ENCODE peak calls at places on chromosomes 5 and 9, in four cellular contexts. I, F, X and B are unnamed samples.

GRCh38 chr9:6646028-6646636 is 603 bp upstream of the GLDC start:
- DNase-seq in F (no peak), I (no peak), X (no peak), B (no peak)

GRCh38 chr5:14593326-14594036 is 11.9 kb downstream of the OTULINL start:
- DNase-seq in F (no peak), X (no peak), I (peak; percentile 52), B (no peak)

GRCh38 chr5:143826909-143827514 is 15.1 kb downstream of the HMHB1 start:
- DNase-seq in I (peak; percentile 6), F (no peak), X (no peak), B (no peak)

GRCh38 chr9:9790216-9790872 is 822.5 kb downstream of the PTPRD start:
- DNase-seq in I (no peak), F (no peak), X (no peak), B (peak; percentile 89)

GRCh38 chr9:94913550-94913949 is 187.1 kb downstream of the AOPEP start:
- DNase-seq in I (no peak), X (no peak), F (no peak), B (no peak)

GRCh38 chr9:110847661-110848060 is 179.1 kb downstream of the MUSK start:
- DNase-seq in I (peak; percentile 16), F (no peak), X (no peak), B (no peak)

GRCh38 chr9:18489861-18490260 is 15.9 kb downstream of the ADAMTSL1 start:
- DNase-seq in I (peak; percentile 83), F (no peak), X (no peak), B (no peak)

GRCh38 chr5:55172051-55172899 is 702 bp downstream of the CDC20B start:
- DNase-seq in X (peak; percentile 74), I (peak; percentile 56), F (peak; percentile 85), B (peak; percentile 85)

GRCh38 chr5:135569755-135570452 is 8.9 kb downstream of the CXCL14 start:
- DNase-seq in I (peak; percentile 14), X (no peak), F (peak; percentile 51), B (peak; percentile 19)

GRCh38 chr5:135337064-135337463 is 62.0 kb downstream of the MACROH2A1 start:
- DNase-seq in X (no peak), I (no peak), F (no peak), B (no peak)

GRCh38 chr9:123517512-123517911 is 161.5 kb downstream of the CRB2 start:
- DNase-seq in F (no peak), X (no peak), I (no peak), B (no peak)

GRCh38 chr5:74954919-74955318 is 88.7 kb upstream of the FAM169A start:
- DNase-seq in F (no peak), X (no peak), I (peak; percentile 63), B (no peak)

GRCh38 chr9:77019810-77020437 is 469 bp downstream of the FOXB2 start:
- DNase-seq in F (no peak), I (no peak), X (no peak), B (no peak)

GRCh38 chr9:122402403-122403268 is 31.8 kb downstream of the PTGS1 start:
- DNase-seq in I (peak; percentile 96), F (peak; percentile 96), X (no peak), B (no peak)

GRCh38 chr5:165996484-165996883 is 2295.0 kb upstream of the WWC1 start:
- DNase-seq in X (no peak), I (no peak), F (no peak), B (no peak)

GRCh38 chr5:165783024-165783423 is 2277.6 kb downstream of the MAT2B start:
- DNase-seq in F (no peak), I (no peak), X (no peak), B (no peak)

GRCh38 chr5:80963966-80964481 is 3.9 kb downstream of the RASGRF2 start:
- DNase-seq in X (no peak), F (no peak), I (peak; percentile 72), B (no peak)

DNA sequence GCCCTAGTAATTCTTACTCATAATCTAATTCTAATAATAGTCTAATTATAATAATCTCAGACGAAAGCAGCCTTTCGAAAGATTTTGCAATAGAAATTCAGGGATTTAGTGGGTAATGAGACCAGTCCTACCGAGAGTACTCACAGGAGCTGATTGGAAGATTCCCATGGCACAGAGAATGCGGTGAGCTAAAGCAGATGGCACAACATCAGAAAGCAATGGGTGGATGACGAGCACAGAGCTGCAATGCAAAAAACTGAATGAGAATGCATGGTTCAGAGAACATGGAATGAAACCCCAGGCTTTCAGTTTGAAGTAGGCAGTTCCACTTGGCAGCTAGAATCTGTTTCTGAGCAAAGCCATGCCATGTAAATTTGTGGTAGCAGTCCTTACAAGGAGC is 78.2 kb upstream of the SPINK5 start:
- DNase-seq in F (no peak), X (no peak), I (no peak), B (no peak)
- H3K4me3 ChIP-seq in F (no peak overlapping the region), X (no peak overlapping the region), I (no peak overlapping the region), B (no peak overlapping the region)

GRCh38 chr5:5422819-5423515 is 490 bp downstream of the ICE1 start:
- DNase-seq in X (no peak), F (no peak), I (no peak), B (peak; percentile 8)
- H3K4me3 ChIP-seq in X (peak overlapping the region; percentile 84), F (peak overlapping the region; percentile 91), I (peak overlapping the region; percentile 84), B (peak overlapping the region; percentile 99)

GRCh38 chr5:141880961-141881801 is 3.0 kb upstream of the PCDH1 start:
- DNase-seq in I (no peak), X (peak; percentile 37), F (no peak), B (no peak)
- H3K4me3 ChIP-seq in I (no peak overlapping the region), X (no peak overlapping the region), F (no peak overlapping the region), B (no peak overlapping the region)

DNA sequence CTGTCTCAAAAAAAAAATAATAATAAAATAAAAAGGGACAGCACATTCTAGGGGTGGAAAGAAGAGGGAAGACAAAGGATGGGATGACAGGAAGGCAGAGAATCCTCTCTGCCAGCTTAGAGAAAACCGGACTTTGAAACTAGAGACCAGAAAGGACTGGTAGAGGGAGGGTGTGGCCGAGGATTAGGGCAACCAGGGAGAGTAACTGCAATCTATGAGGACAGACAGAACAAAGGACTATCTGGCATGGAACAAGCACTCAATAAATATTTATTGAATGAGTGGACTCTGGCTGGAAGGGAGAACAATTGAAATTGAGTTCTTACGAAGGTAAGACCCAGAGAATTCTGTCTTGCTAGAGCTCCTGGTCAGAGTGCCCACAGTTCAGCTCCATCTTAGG is 2.4 kb downstream of the GBA2 start:
- DNase-seq in I (no peak), F (no peak), X (peak; percentile 4), B (no peak)
- H3K4me3 ChIP-seq in I (peak overlapping the region; percentile 92), F (no peak overlapping the region), X (no peak overlapping the region), B (peak overlapping the region; percentile 89)

GRCh38 chr9:112233769-112234168 is 58.7 kb upstream of the SUSD1 start:
- DNase-seq in I (peak; percentile 62), F (no peak), X (no peak), B (no peak)
- H3K4me3 ChIP-seq in I (no peak overlapping the region), F (no peak overlapping the region), X (no peak overlapping the region), B (no peak overlapping the region)

DNA sequence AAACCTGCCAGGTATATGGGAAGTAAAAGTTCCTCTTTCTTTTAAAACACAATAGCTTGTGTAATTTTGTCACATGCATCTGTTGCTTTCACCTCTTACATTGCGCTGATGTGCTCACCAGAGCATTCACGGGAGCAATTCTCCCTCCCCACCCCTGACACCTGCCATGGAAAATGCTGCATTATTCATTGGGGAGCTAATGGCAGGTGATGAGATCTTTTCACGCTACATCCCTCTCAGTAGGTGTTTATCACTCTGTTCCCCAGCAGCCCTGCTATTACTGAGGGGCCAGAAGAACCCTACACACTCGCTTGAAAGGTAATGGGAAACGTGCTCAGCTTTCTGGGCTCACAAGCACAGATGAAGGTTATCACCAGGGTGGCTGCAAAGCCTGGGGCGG is 398.0 kb downstream of the PSAT1 start:
- DNase-seq in X (no peak), I (no peak), F (no peak), B (peak; percentile 8)
- H3K4me3 ChIP-seq in X (no peak overlapping the region), I (no peak overlapping the region), F (no peak overlapping the region), B (no peak overlapping the region)